ENCODE peak calls at places on chromosomes 13 and 19, in six cellular contexts. U is H1, C is IMR-90, G is vagina, R is body of pancreas, N is testis. L is an unnamed sample.

GRCh38 chr13:113846639-113847318 is 17.1 kb downstream of the GAS6 start:
- DNase-seq in U (no peak), C (no peak), G (no peak), R (no peak), N (peak; percentile 27), L (no peak)

GRCh38 chr13:72186730-72187422 is 319.9 kb upstream of the DACH1 start:
- DNase-seq in U (no peak), C (no peak), G (no peak), R (peak; percentile 13), N (no peak), L (no peak)

GRCh38 chr13:23510979-23511735 is 59.1 kb upstream of the TNFRSF19 start:
- DNase-seq in U (no peak), C (peak; percentile 75), G (no peak), R (peak; percentile 21), N (peak; percentile 39), L (no peak)

GRCh38 chr19:41785653-41786052 is 10.7 kb upstream of the CEACAM3 start:
- DNase-seq in U (peak; percentile 74), C (peak; percentile 65), G (no peak), R (peak; percentile 79), N (peak; percentile 66), L (peak; percentile 82)

GRCh38 chr13:98976941-98977340 is 923 bp downstream of the DOCK9 start:
- DNase-seq in U (no peak), C (peak; percentile 12), G (no peak), R (no peak), N (no peak), L (no peak)

GRCh38 chr13:34025746-34026145 is 207.8 kb downstream of the RFC3 start:
- DNase-seq in U (no peak), C (peak; percentile 8), G (no peak), R (no peak), N (no peak), L (no peak)

GRCh38 chr19:53961523-53962345 is 1.0 kb upstream of the CACNG8 start:
- DNase-seq in U (no peak), C (no peak), G (no peak), R (no peak), N (no peak), L (peak; percentile 91)

GRCh38 chr13:61084983-61085382 is 330.7 kb downstream of the PCDH20 start:
- DNase-seq in U (no peak), C (peak; percentile 27), G (no peak), R (no peak), N (no peak), L (no peak)

GRCh38 chr19:15640294-15640903 is at the start of gene CYP4F3:
- DNase-seq in U (no peak), C (no peak), G (peak; percentile 96), R (peak; percentile 67), N (peak; percentile 89), L (peak; percentile 89)

GRCh38 chr19:8087876-8088275 is 35.3 kb downstream of the CCL25 start:
- DNase-seq in U (no peak), C (no peak), G (no peak), R (no peak), N (no peak), L (no peak)

GRCh38 chr13:38577048-38577447 is 109.8 kb upstream of the FREM2 start:
- DNase-seq in U (no peak), C (no peak), G (no peak), R (no peak), N (no peak), L (no peak)

GRCh38 chr19:40716031-40716654 is 543 bp downstream of the COQ8B start:
- DNase-seq in U (peak; percentile 49), C (peak; percentile 95), G (no peak), R (no peak), N (no peak), L (peak; percentile 76)

GRCh38 chr13:69524459-69525155 is 583.0 kb upstream of the ATXN8OS start:
- DNase-seq in U (no peak), C (no peak), G (no peak), R (no peak), N (no peak), L (no peak)

GRCh38 chr19:54464624-54465266 is 1.2 kb upstream of the LENG9 start:
- DNase-seq in U (peak; percentile 91), C (peak; percentile 63), G (no peak), R (peak; percentile 96), N (peak; percentile 95), L (peak; percentile 100)

GRCh38 chr13:25890671-25891212 is 161.1 kb downstream of the SHISA2 start:
- DNase-seq in U (no peak), C (no peak), G (no peak), R (no peak), N (no peak), L (no peak)

GRCh38 chr13:114074671-114075315 is 57.6 kb downstream of the RASA3 start:
- DNase-seq in U (no peak), C (no peak), G (no peak), R (no peak), N (no peak), L (no peak)

GRCh38 chr13:70034280-70034679 is 73.3 kb upstream of the ATXN8OS start:
- DNase-seq in U (no peak), C (no peak), G (no peak), R (no peak), N (no peak), L (no peak)

GRCh38 chr19:38740932-38741331 is 3.3 kb downstream of the CAPN12 start:
- DNase-seq in U (no peak), C (no peak), G (no peak), R (no peak), N (no peak), L (no peak)

GRCh38 chr19:36573020-36573947 is at the start of gene ZNF529:
- DNase-seq in U (peak; percentile 88), C (peak; percentile 86), G (peak; percentile 96), R (peak; percentile 93), N (peak; percentile 96), L (peak; percentile 92)

GRCh38 chr13:39656325-39656677 is 839 bp downstream of the COG6 start:
- DNase-seq in U (no peak), C (peak; percentile 5), G (no peak), R (no peak), N (no peak), L (no peak)

GRCh38 chr13:49560270-49561063 is 24.9 kb downstream of the RCBTB1 start:
- DNase-seq in U (no peak), C (peak; percentile 79), G (no peak), R (peak; percentile 81), N (peak; percentile 23), L (no peak)

GRCh38 chr13:33497146-33497845 is 211.7 kb upstream of the STARD13 start:
- DNase-seq in U (no peak), C (peak; percentile 79), G (no peak), R (no peak), N (no peak), L (no peak)

GRCh38 chr19:15701757-15702589 is 25.9 kb upstream of the OR10H2 start:
- DNase-seq in U (no peak), C (no peak), G (no peak), R (no peak), N (no peak), L (no peak)

GRCh38 chr13:113138792-113139551 is 16.4 kb downstream of the F10 start:
- DNase-seq in U (no peak), C (no peak), G (no peak), R (no peak), N (peak; percentile 13), L (no peak)

GRCh38 chr19:36605101-36605838 is at the start of gene ZNF382:
- DNase-seq in U (peak; percentile 60), C (peak; percentile 41), G (no peak), R (peak; percentile 73), N (peak; percentile 82), L (no peak)

GRCh38 chr19:41013359-41013758 is 22.3 kb downstream of the CYP2B6 start:
- DNase-seq in U (no peak), C (no peak), G (no peak), R (no peak), N (no peak), L (no peak)

GRCh38 chr19:38837656-38838121 is 6.1 kb upstream of the ECH1 start:
- DNase-seq in U (no peak), C (peak; percentile 35), G (no peak), R (no peak), N (no peak), L (no peak)

GRCh38 chr19:1098177-1099051 is 3.2 kb upstream of the POLR2E start:
- DNase-seq in U (no peak), C (peak; percentile 34), G (no peak), R (no peak), N (no peak), L (no peak)
- TF ChIP-seq POLR2A in U (no peak), C (no peak), G (no peak), R (no peak), N (no peak), L (no peak)

DNA sequence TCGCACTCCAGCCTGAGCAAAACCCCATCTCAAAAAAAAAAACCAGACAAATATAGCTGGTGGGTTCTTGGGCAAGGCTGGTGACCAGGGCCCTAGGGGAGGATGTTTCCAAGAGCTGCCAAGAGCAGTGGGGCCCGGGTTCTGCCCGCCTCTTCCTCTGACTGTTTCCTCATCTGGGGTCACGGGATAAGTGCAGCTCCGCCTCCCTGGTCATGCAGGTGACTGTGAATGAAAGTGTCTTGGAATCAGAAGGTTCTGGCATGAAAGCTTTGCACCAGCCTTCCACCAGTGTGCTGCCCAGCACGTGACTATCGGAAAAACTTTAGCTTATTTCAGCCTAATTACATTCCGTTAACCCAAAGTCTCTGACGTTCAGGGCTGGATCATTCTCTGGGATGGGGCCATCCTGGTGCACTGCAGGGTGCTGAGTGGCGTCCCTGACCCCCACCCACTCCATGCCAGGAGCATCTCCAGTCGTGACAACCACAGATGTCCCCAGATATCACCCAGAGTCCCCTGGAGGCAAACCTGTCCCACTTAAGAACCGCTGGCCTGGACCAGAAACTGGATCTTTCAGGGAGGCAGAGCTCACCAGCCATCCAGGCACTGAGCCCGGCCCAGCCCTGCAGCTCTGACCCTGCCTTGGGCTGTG is 85.6 kb downstream of the GNG7 start:
- DNase-seq in U (no peak), C (no peak), G (no peak), R (peak; percentile 67), N (no peak), L (no peak)
- TF ChIP-seq POLR2A in U (no peak), C (no peak), G (no peak), R (no peak), N (no peak), L (no peak)

DNA sequence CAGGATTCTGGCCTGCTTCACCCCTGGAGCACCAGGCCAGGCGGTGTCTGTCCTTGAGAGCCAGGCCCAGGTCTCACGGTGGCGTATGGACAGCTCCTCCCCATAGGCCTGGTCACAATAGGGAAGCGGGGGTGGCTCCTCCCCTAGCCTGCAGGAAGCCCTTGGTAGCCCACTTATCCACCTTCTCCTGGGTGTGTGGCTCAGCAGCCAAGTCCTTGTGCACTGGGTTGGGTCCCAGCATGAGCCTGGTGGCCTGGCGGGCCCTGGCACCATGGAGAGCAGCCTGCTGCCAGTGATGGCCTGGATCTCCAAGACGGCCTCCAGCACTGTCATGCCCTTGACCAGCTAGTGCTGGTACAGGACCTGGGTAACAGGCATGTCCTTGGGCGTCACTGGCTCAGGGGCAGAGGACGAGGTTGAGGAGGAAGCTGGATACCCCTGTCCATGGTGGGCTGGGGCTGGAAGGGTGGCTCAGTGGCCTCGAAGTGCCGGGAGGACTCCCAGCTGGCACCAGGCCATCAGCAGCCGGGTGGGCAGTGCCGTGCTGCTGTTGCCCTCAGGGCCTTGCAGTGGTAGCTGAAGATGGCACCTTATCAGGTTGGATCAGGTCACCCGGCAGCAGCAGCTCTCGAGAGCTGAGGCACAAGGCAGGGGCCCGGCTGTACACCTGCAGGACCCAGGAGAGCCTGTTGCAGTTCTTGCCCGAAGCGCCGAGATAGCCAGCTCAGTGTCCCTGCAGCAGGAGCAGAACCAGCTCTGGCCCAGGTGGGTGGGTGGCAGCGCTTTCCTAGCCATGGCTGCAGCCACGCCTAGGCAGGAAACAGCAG is 8.1 kb downstream of the ACP4 start:
- DNase-seq in U (peak; percentile 49), C (no peak), G (no peak), R (no peak), N (no peak), L (no peak)
- TF ChIP-seq POLR2A in U (no peak), C (no peak), G (no peak), R (no peak), N (no peak), L (no peak)

GRCh38 chr19:1491114-1491848 is at the start of gene REEP6:
- DNase-seq in U (no peak), C (no peak), G (no peak), R (no peak), N (no peak), L (no peak)
- TF ChIP-seq POLR2A in U (no peak), C (no peak), G (no peak), R (peak; percentile 64), N (no peak), L (peak; percentile 60)

L was measured in H54.